ENCODE peak calls at places on chromosome 14, in nine cellular contexts. D is keratinocyte, G is neural crest cell, W is left ventricle myocardium inferior, X is WERI-Rb-1, R is H9, U is mucosa of descending colon, O is HFFc6, C is uterus. F is an unnamed sample.

GRCh38 chr14:89667983-89668382 is 250.9 kb upstream of the FOXN3 start:
- DNase-seq in G (no peak), W (no peak), R (no peak), C (no peak), X (no peak), D (no peak), O (peak), U (no peak), F (no peak)

GRCh38 chr14:38405851-38406630 is 150.1 kb upstream of the CLEC14A start:
- DNase-seq in R (peak), X (no peak), O (peak), C (no peak), U (no peak), W (no peak), D (no peak), G (no peak), F (no peak)

GRCh38 chr14:94175403-94176146 is 1.5 kb downstream of the PPP4R4 start:
- DNase-seq in X (no peak), U (no peak), C (no peak), D (no peak), O (no peak), W (no peak), G (no peak), R (no peak), F (no peak)

GRCh38 chr14:25090281-25090680 is 40.3 kb upstream of the STXBP6 start:
- DNase-seq in X (no peak), W (no peak), G (no peak), R (no peak), O (no peak), C (no peak), D (no peak), U (no peak), F (no peak)

GRCh38 chr14:96586921-96587822 is 85.0 kb downstream of the PAPOLA start:
- DNase-seq in U (no peak), D (no peak), W (no peak), R (peak), G (no peak), C (no peak), X (no peak), O (no peak), F (no peak)

GRCh38 chr14:99670361-99671229 is 13.5 kb upstream of the CYP46A1 start:
- DNase-seq in G (no peak), R (no peak), U (no peak), C (no peak), D (no peak), X (no peak), O (no peak), W (no peak), F (no peak)

GRCh38 chr14:31619440-31619839 is 58.2 kb downstream of the NUBPL start:
- DNase-seq in R (no peak), G (no peak), C (no peak), U (no peak), W (no peak), X (no peak), O (no peak), D (no peak), F (no peak)

GRCh38 chr14:71094722-71095121 is 187.5 kb downstream of the PCNX1 start:
- DNase-seq in W (no peak), O (no peak), U (no peak), X (no peak), D (no peak), C (no peak), G (no peak), R (no peak), F (no peak)

GRCh38 chr14:80901260-80901659 is 40.3 kb downstream of the CEP128 start:
- DNase-seq in X (no peak), D (no peak), R (no peak), G (no peak), O (no peak), W (no peak), C (no peak), U (no peak), F (no peak)

GRCh38 chr14:60349663-60350365 is 100.8 kb downstream of the PPM1A start:
- DNase-seq in X (peak), W (no peak), O (peak), D (no peak), U (peak), R (peak), C (no peak), G (no peak), F (peak)

GRCh38 chr14:83607682-83608081 is 1922.3 kb upstream of the FLRT2 start:
- DNase-seq in D (no peak), R (peak), G (no peak), W (no peak), X (no peak), C (no peak), O (no peak), U (no peak), F (no peak)

GRCh38 chr14:74495356-74495755 is 1.8 kb downstream of the ISCA2 start:
- DNase-seq in G (no peak), R (no peak), O (no peak), D (no peak), X (no peak), W (no peak), C (no peak), U (no peak), F (no peak)

GRCh38 chr14:50035214-50035613 is 81.2 kb downstream of the VCPKMT start:
- DNase-seq in C (no peak), O (no peak), G (no peak), U (no peak), D (peak), X (no peak), R (no peak), W (no peak), F (no peak)

GRCh38 chr14:68564826-68565760 is 227.8 kb downstream of the ZFP36L1 start:
- DNase-seq in D (no peak), R (no peak), W (no peak), G (no peak), X (no peak), O (no peak), U (no peak), C (peak), F (no peak)

GRCh38 chr14:92551066-92551841 is 37.7 kb downstream of the RIN3 start:
- DNase-seq in W (no peak), G (no peak), O (no peak), D (no peak), U (no peak), C (no peak), R (no peak), X (no peak), F (no peak)

GRCh38 chr14:76776306-76777251 is 15.3 kb downstream of the VASH1 start:
- DNase-seq in G (peak), D (no peak), U (no peak), R (peak), C (no peak), X (peak), W (no peak), O (no peak), F (no peak)

GRCh38 chr14:36807727-36808126 is 146.1 kb downstream of the PAX9 start:
- DNase-seq in R (no peak), C (no peak), X (no peak), W (no peak), U (no peak), G (no peak), O (no peak), D (no peak), F (no peak)

GRCh38 chr14:42884100-42884499 is 1277.4 kb downstream of the LRFN5 start:
- DNase-seq in O (no peak), G (no peak), X (no peak), W (no peak), R (no peak), C (no peak), U (no peak), D (peak), F (no peak)

GRCh38 chr14:97477353-97477752 is 680.2 kb downstream of the VRK1 start:
- DNase-seq in W (no peak), G (no peak), R (no peak), D (no peak), X (no peak), C (no peak), O (no peak), U (no peak), F (no peak)

GRCh38 chr14:22570132-22570949 is 18.7 kb downstream of the DAD1 start:
- DNase-seq in G (peak), R (peak), D (no peak), C (peak), U (peak), W (no peak), O (peak), X (peak), F (peak)

GRCh38 chr14:69013943-69014782 is 35.1 kb upstream of the ACTN1 start:
- DNase-seq in U (peak), D (no peak), G (no peak), X (no peak), R (peak), C (no peak), O (no peak), W (peak), F (no peak)

GRCh38 chr14:104390941-104391901 is 188.3 kb upstream of the C14orf180 start:
- DNase-seq in X (no peak), W (peak), C (no peak), D (no peak), G (no peak), U (no peak), O (no peak), R (peak), F (no peak)

GRCh38 chr14:26960049-26960688 is 362.3 kb upstream of the NOVA1 start:
- DNase-seq in C (no peak), X (no peak), W (no peak), U (no peak), O (no peak), R (no peak), G (no peak), D (no peak), F (no peak)

GRCh38 chr14:79514700-79515099 is 696.6 kb downstream of the DIO2 start:
- DNase-seq in R (no peak), D (no peak), U (no peak), O (no peak), X (no peak), W (no peak), C (no peak), G (no peak), F (no peak)

GRCh38 chr14:68888883-68889282 is 90.2 kb downstream of the ACTN1 start:
- DNase-seq in X (no peak), O (no peak), G (no peak), W (no peak), R (no peak), D (no peak), C (no peak), U (no peak), F (no peak)

GRCh38 chr14:50257728-50258127 is 26.4 kb upstream of the SOS2 start:
- DNase-seq in U (no peak), R (no peak), C (no peak), X (no peak), O (no peak), G (no peak), D (no peak), W (no peak), F (no peak)

GRCh38 chr14:69092840-69093422 is 60.0 kb downstream of the DCAF5 start:
- DNase-seq in C (no peak), O (no peak), X (no peak), G (no peak), W (no peak), R (no peak), D (no peak), U (no peak), F (no peak)

GRCh38 chr14:36625436-36625835 is 36.2 kb upstream of the PAX9 start:
- DNase-seq in W (no peak), D (no peak), G (no peak), C (no peak), R (no peak), X (no peak), U (no peak), O (no peak), F (no peak)

GRCh38 chr14:35814371-35815005 is 5.4 kb upstream of the RALGAPA1 start:
- DNase-seq in U (peak), O (peak), X (peak), R (peak), W (no peak), G (peak), C (no peak), D (no peak), F (no peak)

GRCh38 chr14:99278836-99279235 is 6.8 kb upstream of the BCL11B start:
- DNase-seq in R (no peak), C (no peak), G (no peak), O (no peak), U (no peak), W (no peak), X (no peak), D (no peak), F (no peak)

DNA sequence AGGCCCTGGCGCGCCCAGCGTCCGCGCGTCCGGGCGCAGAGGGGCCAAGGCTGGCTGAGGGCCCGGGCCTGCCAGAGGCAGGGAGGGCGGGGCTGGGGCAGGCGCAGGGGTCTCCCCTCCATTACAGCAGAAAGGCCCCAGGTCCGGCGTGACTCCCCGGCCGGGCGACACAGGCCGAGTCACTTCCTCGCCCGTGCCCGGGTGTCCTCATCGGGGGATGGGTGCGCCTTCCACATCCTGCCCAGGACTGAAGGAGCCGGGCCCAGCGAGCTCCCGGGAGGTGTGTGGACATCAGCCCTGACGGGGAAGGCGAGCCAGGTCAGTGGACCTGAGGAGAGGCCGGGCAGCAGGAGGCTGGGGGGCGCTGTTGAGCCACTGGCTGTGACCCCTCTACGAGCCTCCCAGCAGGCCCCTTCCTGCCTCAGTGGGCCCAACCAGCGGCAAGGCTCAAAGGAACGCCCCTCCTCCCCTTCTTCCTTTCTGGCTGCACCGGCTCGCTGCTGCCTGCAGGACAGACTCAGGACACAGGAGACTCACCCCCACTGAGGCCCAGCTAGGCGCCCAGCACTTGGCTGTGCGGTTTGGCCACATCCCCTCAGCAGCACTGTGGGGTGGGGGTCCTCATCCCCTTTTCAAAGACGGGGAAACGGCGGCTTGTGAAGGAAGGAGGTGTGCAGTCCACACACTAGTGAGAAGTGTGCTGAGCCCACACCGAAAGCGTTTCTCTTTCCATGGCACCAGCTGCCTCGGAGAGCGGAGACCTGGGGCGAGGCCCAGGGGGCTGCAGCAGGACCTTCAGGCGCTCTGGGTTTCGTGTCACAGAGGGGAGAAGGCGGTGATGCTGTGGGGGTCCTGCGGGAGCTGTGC is 606 bp downstream of the TNFAIP2 start:
- DNase-seq in D (no peak), G (no peak), W (peak), R (peak), U (peak), C (peak), X (no peak), O (no peak), F (no peak)
- TF ChIP-seq CTCF in D (no peak), G (peak), W (peak), R (peak), U (no peak), C (no peak), X (peak), O (peak), F (peak)

DNA sequence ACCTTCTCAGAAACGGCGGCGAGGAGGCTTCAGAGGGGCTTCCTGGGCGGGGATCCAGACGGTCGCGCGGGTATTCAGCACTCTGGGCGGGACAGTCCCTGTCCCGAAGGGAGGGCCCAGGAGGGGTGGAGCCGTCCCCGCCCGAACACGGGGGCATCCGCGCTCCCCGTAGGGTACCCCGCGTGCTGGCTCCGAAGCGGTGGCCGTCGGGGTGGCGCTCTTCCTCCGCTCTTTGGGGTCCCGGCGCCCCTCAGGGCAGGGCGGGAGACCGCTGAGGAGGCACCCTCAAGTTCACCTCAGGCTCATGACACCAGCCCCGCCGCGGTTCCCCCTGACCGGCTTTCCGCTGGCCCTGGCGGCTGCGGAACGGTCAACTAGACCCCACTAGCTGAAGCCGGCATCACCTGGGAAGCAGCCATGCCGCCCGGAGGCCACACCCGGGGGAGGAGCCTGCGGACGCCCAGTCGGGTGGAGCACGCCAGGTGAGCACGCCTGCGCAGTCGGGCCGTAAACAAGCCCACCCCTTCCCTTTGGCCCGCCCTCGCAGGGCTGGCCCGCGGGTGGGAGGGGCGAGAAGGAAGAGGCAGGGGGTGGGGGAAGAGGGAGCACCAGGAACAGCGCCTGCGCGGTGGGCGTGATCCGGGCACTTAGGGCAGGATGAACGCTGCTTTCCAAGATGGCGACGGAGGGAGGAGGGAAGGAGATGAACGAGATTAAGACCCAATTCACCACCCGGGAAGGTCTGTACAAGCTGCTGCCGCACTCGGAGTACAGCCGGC is at the start of gene WDR20:
- DNase-seq in O (peak), W (peak), U (peak), D (peak), X (peak), C (peak), R (peak), G (peak), F (peak)
- TF ChIP-seq CTCF in O (no peak), W (no peak), U (no peak), D (no peak), X (peak), C (peak), R (no peak), G (no peak), F (no peak)

GRCh38 chr14:56630707-56631106 is 51.1 kb downstream of the TMEM260 start:
- DNase-seq in C (no peak), O (no peak), W (no peak), D (no peak), X (no peak), G (no peak), R (no peak), U (no peak), F (peak)
- TF ChIP-seq CTCF in C (no peak), O (no peak), W (no peak), D (no peak), X (no peak), G (no peak), R (no peak), U (no peak), F (no peak)

GRCh38 chr14:63632932-63633514 is 8.6 kb downstream of the WDR89 start:
- DNase-seq in D (no peak), W (no peak), R (no peak), X (no peak), O (peak), G (no peak), U (peak), C (no peak), F (no peak)
- TF ChIP-seq CTCF in D (peak), W (peak), R (peak), X (peak), O (peak), G (peak), U (peak), C (no peak), F (peak)

DNA sequence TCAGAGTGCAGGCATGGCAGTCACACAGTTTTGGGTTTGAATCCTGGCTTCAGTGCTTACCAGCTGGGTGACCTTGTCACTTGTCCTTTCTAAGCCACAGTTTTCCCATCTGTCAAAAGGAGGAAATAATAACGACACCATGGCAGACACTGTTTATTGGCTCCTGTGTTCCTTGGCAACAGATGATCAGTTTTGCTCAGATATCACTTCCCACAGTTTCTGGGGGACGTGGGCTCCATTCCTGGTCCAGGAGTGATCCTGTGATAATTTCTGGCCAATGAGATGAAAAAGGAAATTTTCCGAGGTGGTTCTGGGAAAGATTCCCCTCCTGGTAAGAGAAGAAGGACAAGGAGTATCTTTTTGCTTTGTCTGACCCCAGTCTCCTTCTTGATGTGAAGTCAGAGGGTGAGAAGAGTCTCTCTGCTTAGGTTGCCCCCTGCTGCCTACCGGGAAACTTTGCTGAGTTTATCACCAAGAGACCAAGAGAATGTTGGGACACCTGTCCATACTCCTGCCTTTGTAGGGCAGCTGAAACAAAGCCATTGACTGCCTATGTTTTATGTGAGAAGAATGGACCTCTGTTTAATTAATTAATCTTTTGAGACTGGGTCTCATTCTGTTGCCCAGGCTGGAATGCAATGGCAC is 178.9 kb upstream of the NRXN3 start:
- DNase-seq in W (no peak), X (peak), U (no peak), R (no peak), G (no peak), D (no peak), O (no peak), C (no peak), F (no peak)
- TF ChIP-seq CTCF in W (peak), X (peak), U (no peak), R (peak), G (peak), D (no peak), O (no peak), C (no peak), F (no peak)

DNA sequence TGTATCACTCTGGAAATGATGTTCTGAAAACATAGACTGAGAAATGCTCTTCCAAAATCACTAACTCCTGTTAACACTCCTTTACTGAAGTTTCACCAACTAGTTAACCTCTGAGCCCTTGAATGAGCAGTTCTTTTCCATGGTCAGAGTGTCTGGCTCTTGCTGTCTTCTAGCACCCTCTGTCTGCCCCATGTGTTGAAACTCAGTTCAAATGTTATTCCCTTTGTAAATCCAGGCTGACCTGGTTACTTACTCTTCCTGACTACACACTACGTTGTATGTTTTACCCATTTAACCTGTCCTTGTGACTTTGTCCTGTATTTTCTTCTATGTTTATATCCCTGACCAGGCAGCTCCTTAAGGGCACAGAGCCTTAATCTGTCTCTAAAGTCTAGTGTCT is 388.9 kb upstream of the RPL10L start:
- DNase-seq in D (no peak), W (no peak), U (peak), O (no peak), C (no peak), R (peak), X (peak), G (no peak), F (no peak)
- TF ChIP-seq CTCF in D (peak), W (no peak), U (no peak), O (no peak), C (no peak), R (peak), X (peak), G (peak), F (no peak)